ENCODE peak calls at places on chromosome 6, in five cellular contexts. One of them, this sample, is unnamed.

GRCh38 chr6:137056121-137056880 is 11.5 kb upstream of the IL20RA start:
- DNase-seq in fibroblast of lung: no peak
- DNase-seq in NCI-H1092 treated with DMSO at 0.1 percent for 48 hours: no peak
- DNase-seq in stimulated activated CD4-positive, alpha-beta T cell treated with anti-CD3 and anti-CD28 coated beads, Interleukin-4, amount 100 ng/mL, for 48 hours: no peak
- DNase-seq in small intestine: no peak
- DNase-seq in this sample: no peak

GRCh38 chr6:147078106-147078505 is 126.1 kb upstream of the STXBP5 start:
- DNase-seq in NCI-H1092 treated with DMSO at 0.1 percent for 48 hours: peak; percentile 21
- DNase-seq in stimulated activated CD4-positive, alpha-beta T cell treated with anti-CD3 and anti-CD28 coated beads, Interleukin-4, amount 100 ng/mL, for 48 hours: no peak
- DNase-seq in fibroblast of lung: no peak
- DNase-seq in small intestine: no peak
- DNase-seq in this sample: no peak

GRCh38 chr6:56890066-56890465 is 64.8 kb upstream of the BEND6 start:
- DNase-seq in stimulated activated CD4-positive, alpha-beta T cell treated with anti-CD3 and anti-CD28 coated beads, Interleukin-4, amount 100 ng/mL, for 48 hours: no peak
- DNase-seq in NCI-H1092 treated with DMSO at 0.1 percent for 48 hours: no peak
- DNase-seq in small intestine: no peak
- DNase-seq in fibroblast of lung: no peak
- DNase-seq in this sample: no peak

GRCh38 chr6:169702640-169703246 is 817 bp downstream of the C6orf120 start:
- DNase-seq in fibroblast of lung: no peak
- DNase-seq in stimulated activated CD4-positive, alpha-beta T cell treated with anti-CD3 and anti-CD28 coated beads, Interleukin-4, amount 100 ng/mL, for 48 hours: peak; percentile 28
- DNase-seq in small intestine: peak; percentile 36
- DNase-seq in NCI-H1092 treated with DMSO at 0.1 percent for 48 hours: no peak
- DNase-seq in this sample: peak; percentile 85

GRCh38 chr6:52362443-52363221 is 681 bp downstream of the PAQR8 start:
- DNase-seq in small intestine: peak; percentile 44
- DNase-seq in NCI-H1092 treated with DMSO at 0.1 percent for 48 hours: peak; percentile 17
- DNase-seq in stimulated activated CD4-positive, alpha-beta T cell treated with anti-CD3 and anti-CD28 coated beads, Interleukin-4, amount 100 ng/mL, for 48 hours: peak; percentile 24
- DNase-seq in fibroblast of lung: no peak
- DNase-seq in this sample: peak; percentile 51

GRCh38 chr6:44921787-44922186 is 406.3 kb upstream of the RUNX2 start:
- DNase-seq in NCI-H1092 treated with DMSO at 0.1 percent for 48 hours: no peak
- DNase-seq in fibroblast of lung: no peak
- DNase-seq in stimulated activated CD4-positive, alpha-beta T cell treated with anti-CD3 and anti-CD28 coated beads, Interleukin-4, amount 100 ng/mL, for 48 hours: no peak
- DNase-seq in small intestine: peak; percentile 67
- DNase-seq in this sample: no peak

GRCh38 chr6:18488526-18489270 is 101.5 kb downstream of the RNF144B start:
- DNase-seq in small intestine: no peak
- DNase-seq in NCI-H1092 treated with DMSO at 0.1 percent for 48 hours: no peak
- DNase-seq in stimulated activated CD4-positive, alpha-beta T cell treated with anti-CD3 and anti-CD28 coated beads, Interleukin-4, amount 100 ng/mL, for 48 hours: no peak
- DNase-seq in fibroblast of lung: no peak
- DNase-seq in this sample: no peak

GRCh38 chr6:87029711-87030314 is 65.1 kb downstream of the CGA start:
- DNase-seq in small intestine: peak; percentile 36
- DNase-seq in stimulated activated CD4-positive, alpha-beta T cell treated with anti-CD3 and anti-CD28 coated beads, Interleukin-4, amount 100 ng/mL, for 48 hours: no peak
- DNase-seq in NCI-H1092 treated with DMSO at 0.1 percent for 48 hours: peak; percentile 7
- DNase-seq in fibroblast of lung: peak; percentile 77
- DNase-seq in this sample: peak; percentile 55

GRCh38 chr6:97026298-97026697 is 101.8 kb downstream of the KLHL32 start:
- DNase-seq in small intestine: no peak
- DNase-seq in NCI-H1092 treated with DMSO at 0.1 percent for 48 hours: peak; percentile 59
- DNase-seq in fibroblast of lung: no peak
- DNase-seq in stimulated activated CD4-positive, alpha-beta T cell treated with anti-CD3 and anti-CD28 coated beads, Interleukin-4, amount 100 ng/mL, for 48 hours: no peak
- DNase-seq in this sample: peak; percentile 54

GRCh38 chr6:149938571-149939462 is 3.0 kb upstream of the ULBP2 start:
- DNase-seq in fibroblast of lung: no peak
- DNase-seq in stimulated activated CD4-positive, alpha-beta T cell treated with anti-CD3 and anti-CD28 coated beads, Interleukin-4, amount 100 ng/mL, for 48 hours: no peak
- DNase-seq in small intestine: peak; percentile 23
- DNase-seq in NCI-H1092 treated with DMSO at 0.1 percent for 48 hours: no peak
- DNase-seq in this sample: peak; percentile 45

This sample was measured in NCI-H146.